ENCODE peak calls at places on chromosomes 2 and 18, in five cellular contexts. L is AG08396; J is A673; V is stimulated activated CD8-positive, alpha-beta memory T cell treated with anti-CD3 and anti-CD28 coated beads, Interleukin-15, amount 100 ng/mL, for 1 hour; A is amniotic stem cell. G is an unnamed sample.

GRCh38 chr2:71566271-71566858 is 113.0 kb downstream of the DYSF start:
- DNase-seq in L (no peak), J (no peak), V (no peak), A (peak), G (no peak)

GRCh38 chr2:163548970-163549369 is 186.8 kb downstream of the FIGN start:
- DNase-seq in L (no peak), J (no peak), V (no peak), A (no peak), G (no peak)

GRCh38 chr2:23221236-23221635 is 163.7 kb upstream of the KLHL29 start:
- DNase-seq in L (no peak), J (no peak), V (no peak), A (no peak), G (no peak)

GRCh38 chr18:5380581-5380980 is 85.1 kb upstream of the ZBTB14 start:
- DNase-seq in L (no peak), J (no peak), V (no peak), A (no peak), G (no peak)

GRCh38 chr2:127675335-127676261 is at the start of gene LIMS2:
- DNase-seq in L (peak), J (peak), V (no peak), A (peak), G (no peak)

GRCh38 chr2:191539068-191539467 is 138.9 kb upstream of the NABP1 start:
- DNase-seq in L (peak), J (peak), V (no peak), A (peak), G (no peak)

GRCh38 chr2:86044045-86044444 is 61.6 kb downstream of the POLR1A start:
- DNase-seq in L (no peak), J (no peak), V (no peak), A (no peak), G (no peak)

GRCh38 chr2:109712126-109712455 is 82.0 kb upstream of the RGPD5 start:
- DNase-seq in L (no peak), J (no peak), V (no peak), A (no peak), G (no peak)

GRCh38 chr2:158745866-158746382 is 49.2 kb upstream of the DAPL1 start:
- DNase-seq in L (no peak), J (no peak), V (no peak), A (no peak), G (no peak)

GRCh38 chr2:45329045-45329677 is 281.9 kb downstream of the SRBD1 start:
- DNase-seq in L (peak), J (no peak), V (no peak), A (no peak), G (no peak)

GRCh38 chr18:24402209-24402785 is 4.7 kb upstream of the OSBPL1A start:
- DNase-seq in L (no peak), J (no peak), V (no peak), A (no peak), G (no peak)

GRCh38 chr18:47585136-47585535 is 333.7 kb upstream of the SKOR2 start:
- DNase-seq in L (no peak), J (no peak), V (no peak), A (no peak), G (no peak)

GRCh38 chr2:140136366-140136765 is 1356.2 kb upstream of the NXPH2 start:
- DNase-seq in L (no peak), J (no peak), V (no peak), A (no peak), G (no peak)

GRCh38 chr2:60512063-60512622 is 41.3 kb downstream of the BCL11A start:
- DNase-seq in L (no peak), J (no peak), V (no peak), A (no peak), G (no peak)

GRCh38 chr2:45743531-45744391 is 92.3 kb downstream of the PRKCE start:
- DNase-seq in L (peak), J (no peak), V (no peak), A (no peak), G (no peak)